ENCODE peak calls at places on chromosomes 6 and 20, in nine cellular contexts. A, X, Q, U, R, I, M, W and N are unnamed samples.

GRCh38 chr6:167565388-167565787 is 240.5 kb downstream of the TTLL2 start:
- DNase-seq in A (peak; percentile 39), X (no peak), Q (no peak), U (no peak), R (peak; percentile 88), I (no peak), M (no peak), W (no peak), N (no peak)

GRCh38 chr6:145139451-145139850 is 595.9 kb downstream of the EPM2A start:
- DNase-seq in A (no peak), X (no peak), Q (no peak), U (peak; percentile 65), R (no peak), I (no peak), M (no peak), W (no peak), N (no peak)

GRCh38 chr6:81937296-81937937 is 184.9 kb upstream of the TENT5A start:
- DNase-seq in A (no peak), X (no peak), Q (no peak), U (peak; percentile 66), R (no peak), I (no peak), M (no peak), W (no peak), N (no peak)

GRCh38 chr6:145756170-145756662 is 20.9 kb upstream of the EPM2A start:
- DNase-seq in A (no peak), X (no peak), Q (no peak), U (peak; percentile 89), R (no peak), I (peak; percentile 50), M (no peak), W (no peak), N (no peak)

GRCh38 chr6:145865595-145865994 is 51.0 kb upstream of the FBXO30 start:
- DNase-seq in A (no peak), X (no peak), Q (no peak), U (no peak), R (no peak), I (no peak), M (no peak), W (no peak), N (no peak)

GRCh38 chr20:13790708-13791107 is 5.9 kb downstream of the NDUFAF5 start:
- DNase-seq in A (no peak), X (no peak), Q (no peak), U (no peak), R (no peak), I (no peak), M (no peak), W (no peak), N (no peak)

GRCh38 chr6:119207973-119208725 is 129.7 kb upstream of the FAM184A start:
- DNase-seq in A (no peak), X (no peak), Q (no peak), U (peak; percentile 66), R (no peak), I (no peak), M (no peak), W (no peak), N (no peak)

GRCh38 chr20:41249781-41250281 is 67.7 kb downstream of the ZHX3 start:
- DNase-seq in A (peak; percentile 82), X (no peak), Q (no peak), U (peak; percentile 29), R (no peak), I (peak; percentile 34), M (no peak), W (no peak), N (peak; percentile 27)

GRCh38 chr20:36540551-36541211 is 638 bp upstream of the MYL9 start:
- DNase-seq in A (peak; percentile 82), X (no peak), Q (peak; percentile 52), U (no peak), R (no peak), I (no peak), M (no peak), W (no peak), N (no peak)

GRCh38 chr6:111812080-111813038 is 60.9 kb downstream of the FYN start:
- DNase-seq in A (no peak), X (no peak), Q (no peak), U (no peak), R (no peak), I (no peak), M (no peak), W (no peak), N (no peak)

GRCh38 chr20:52454660-52455059 is 263.1 kb upstream of the ZFP64 start:
- DNase-seq in A (no peak), X (no peak), Q (no peak), U (peak; percentile 80), R (no peak), I (no peak), M (no peak), W (no peak), N (no peak)

GRCh38 chr20:39853664-39854063 is 835.4 kb downstream of the MAFB start:
- DNase-seq in A (no peak), X (no peak), Q (no peak), U (peak; percentile 82), R (no peak), I (no peak), M (no peak), W (no peak), N (peak; percentile 29)

GRCh38 chr6:139457482-139457881 is 83.0 kb upstream of the CITED2 start:
- DNase-seq in A (no peak), X (no peak), Q (no peak), U (peak; percentile 21), R (no peak), I (no peak), M (no peak), W (no peak), N (no peak)

GRCh38 chr6:149060300-149060984 is 257.1 kb upstream of the TAB2 start:
- DNase-seq in A (no peak), X (no peak), Q (peak; percentile 88), U (peak; percentile 43), R (no peak), I (peak; percentile 38), M (no peak), W (no peak), N (no peak)

GRCh38 chr20:19738936-19739335 is 19.1 kb upstream of the RIN2 start:
- DNase-seq in A (no peak), X (no peak), Q (no peak), U (no peak), R (no peak), I (no peak), M (no peak), W (no peak), N (no peak)

GRCh38 chr20:35294293-35294685 is 2.1 kb upstream of the FAM83C start:
- DNase-seq in A (no peak), X (no peak), Q (no peak), U (no peak), R (no peak), I (no peak), M (no peak), W (no peak), N (no peak)

GRCh38 chr6:81713205-81713604 is 39.3 kb downstream of the TENT5A start:
- DNase-seq in A (no peak), X (no peak), Q (no peak), U (no peak), R (no peak), I (no peak), M (no peak), W (no peak), N (no peak)

GRCh38 chr6:24947636-24948035 is 11.9 kb upstream of the RIPOR2 start:
- DNase-seq in A (no peak), X (no peak), Q (no peak), U (no peak), R (no peak), I (no peak), M (no peak), W (no peak), N (no peak)
- TF ChIP-seq POLR2A in A (no peak), X (no peak), Q (no peak), U (no peak), R (no peak), I (no peak), M (no peak), W (no peak), N (no peak)

GRCh38 chr6:35589201-35589739 is 76.6 kb upstream of the TULP1 start:
- DNase-seq in A (no peak), X (no peak), Q (no peak), U (no peak), R (no peak), I (no peak), M (no peak), W (no peak), N (no peak)

GRCh38 chr6:35587167-35587566 is 74.5 kb upstream of the TULP1 start:
- DNase-seq in A (no peak), X (no peak), Q (no peak), U (no peak), R (no peak), I (no peak), M (no peak), W (no peak), N (no peak)

GRCh38 chr6:35592178-35592577 is 79.5 kb upstream of the TULP1 start:
- DNase-seq in A (no peak), X (no peak), Q (no peak), U (no peak), R (no peak), I (no peak), M (no peak), W (no peak), N (no peak)

GRCh38 chr6:35589904-35590303 is 77.2 kb upstream of the TULP1 start:
- DNase-seq in A (peak; percentile 54), X (no peak), Q (no peak), U (no peak), R (no peak), I (no peak), M (no peak), W (no peak), N (no peak)

GRCh38 chr6:35590622-35591066 is 77.9 kb upstream of the TULP1 start:
- DNase-seq in A (peak; percentile 95), X (no peak), Q (no peak), U (no peak), R (no peak), I (peak; percentile 59), M (no peak), W (no peak), N (no peak)
- TF ChIP-seq POLR2A in A (no peak), X (no peak), Q (no peak), U (no peak), R (no peak), I (no peak), M (no peak), W (no peak), N (no peak)

GRCh38 chr6:41683460-41684310 is 45.4 kb downstream of the MDFI start:
- DNase-seq in A (peak; percentile 90), X (no peak), Q (peak; percentile 97), U (peak; percentile 51), R (no peak), I (peak; percentile 80), M (peak; percentile 85), W (peak; percentile 65), N (peak; percentile 56)
- TF ChIP-seq POLR2A in A (no peak), X (no peak), Q (no peak), U (peak; percentile 36), R (no peak), I (no peak), M (no peak), W (no peak), N (no peak)

DNA sequence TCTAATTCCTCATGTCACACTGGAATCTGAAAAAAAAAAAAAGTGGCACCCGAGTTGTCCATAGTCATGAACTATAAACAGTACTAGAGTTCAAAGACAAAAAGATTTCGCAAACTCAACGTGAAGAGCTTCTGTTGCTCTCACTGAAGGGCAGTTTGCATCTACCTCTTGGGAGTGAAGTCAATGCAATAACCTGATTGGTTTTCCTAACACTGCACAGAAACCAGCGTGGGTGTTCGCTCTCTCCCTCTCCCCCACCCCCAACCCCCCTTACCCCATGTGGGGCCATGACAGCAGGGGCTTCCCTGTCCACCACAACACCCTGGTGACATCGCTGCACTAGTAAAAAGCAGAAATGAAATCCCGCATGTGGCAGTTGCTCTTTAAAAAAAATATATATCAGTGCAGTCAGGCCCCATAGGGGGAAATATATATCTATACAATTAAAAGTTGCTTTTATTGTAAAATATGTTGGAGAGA is 66.9 kb downstream of the GMPR start:
- DNase-seq in A (no peak), X (no peak), Q (no peak), U (no peak), R (no peak), I (no peak), M (no peak), W (no peak), N (no peak)
- TF ChIP-seq POLR2A in A (no peak), X (no peak), Q (no peak), U (no peak), R (no peak), I (no peak), M (no peak), W (no peak), N (no peak)